ENCODE peak calls at places on chromosomes 6 and 20, in five cellular contexts. U is GM23338, M is MM.1S, T is GM12878, Y is PC-3. E is an unnamed sample. For H3K4me1, the result is how much of the 10 kb centered on the place peaks cover.

GRCh38 chr6:49550413-49551125 is at the start of gene C6orf141:
- DNase-seq in T (no peak), M (peak), U (peak), Y (peak), E (peak)

GRCh38 chr20:22836877-22837276 is 198.2 kb upstream of the SSTR4 start:
- DNase-seq in M (no peak), U (no peak), Y (peak), T (no peak), E (no peak)

GRCh38 chr6:142570221-142570671 is 268.4 kb downstream of the ADGRG6 start:
- DNase-seq in U (no peak), Y (peak), M (no peak), T (no peak), E (no peak)

GRCh38 chr6:107545761-107546160 is 55.8 kb downstream of the SOBP start:
- DNase-seq in Y (peak), U (no peak), M (no peak), T (no peak), E (no peak)

GRCh38 chr20:37364927-37365272 is 19.0 kb downstream of the SRC start:
- DNase-seq in U (no peak), Y (no peak), T (no peak), M (no peak), E (no peak)

GRCh38 chr6:46090115-46091079 is 39.4 kb upstream of the ENPP4 start:
- DNase-seq in M (peak), U (peak), T (peak), Y (peak), E (peak)

GRCh38 chr6:127967708-127968107 is 66.8 kb upstream of the THEMIS start:
- DNase-seq in U (no peak), T (no peak), M (no peak), Y (no peak), E (no peak)

GRCh38 chr20:34582911-34583310 is 24.4 kb downstream of the MAP1LC3A start:
- DNase-seq in U (no peak), T (no peak), Y (no peak), M (no peak), E (no peak)

GRCh38 chr20:59121714-59122376 is 41.8 kb upstream of the ZNF831 start:
- DNase-seq in Y (no peak), T (no peak), U (peak), M (no peak), E (peak)

GRCh38 chr20:52744441-52744840 is 227.7 kb upstream of the TSHZ2 start:
- DNase-seq in Y (no peak), U (no peak), M (no peak), T (no peak), E (no peak)

GRCh38 chr6:37495199-37495913 is 4.3 kb downstream of the CCDC167 start:
- DNase-seq in U (no peak), T (no peak), M (no peak), Y (no peak), E (no peak)

GRCh38 chr6:33053230-33053629 is 20.2 kb downstream of the HLA-DPA1 start:
- DNase-seq in Y (no peak), T (no peak), M (no peak), U (peak), E (no peak)

GRCh38 chr6:134983823-134984222 is 33.9 kb upstream of the ALDH8A1 start:
- DNase-seq in M (no peak), Y (no peak), U (no peak), T (no peak), E (no peak)

GRCh38 chr20:4703281-4703676 is 18.4 kb upstream of the PRND start:
- DNase-seq in U (no peak), M (no peak), T (no peak), Y (no peak), E (no peak)

GRCh38 chr6:100657678-100658330 is 193.1 kb upstream of the SIM1 start:
- DNase-seq in Y (peak), T (no peak), U (no peak), M (peak), E (peak)
- TF ChIP-seq CTCF in Y (peak), T (peak), U (no peak), M (peak), E (peak)

GRCh38 chr20:63546256-63546655 is 1.3 kb downstream of the SRMS start:
- DNase-seq in Y (no peak), T (no peak), U (no peak), M (no peak), E (no peak)
- H3K4me1 ChIP-seq in Y (under half), T (under half), U (under half), M (under half), E (under half)

GRCh38 chr6:165854061-165854862 is 191.2 kb upstream of the PDE10A start:
- DNase-seq in U (peak), Y (no peak), M (no peak), T (no peak), E (no peak)
- TF ChIP-seq EZH2 in U (peak), Y (no peak), M (no peak), T (no peak), E (peak)

GRCh38 chr6:111871725-111872520 is 1.3 kb downstream of the FYN start:
- DNase-seq in U (peak), T (no peak), Y (peak), M (no peak), E (peak)

GRCh38 chr6:111873178-111874029 is at the start of gene FYN:
- DNase-seq in U (peak), Y (peak), M (peak), T (peak), E (peak)

GRCh38 chr6:111875741-111876140 is 2.5 kb upstream of the FYN start:
- DNase-seq in Y (no peak), M (no peak), T (no peak), U (no peak), E (no peak)

GRCh38 chr6:111872521-111873177 is 603 bp downstream of the FYN start:
- DNase-seq in T (no peak), U (no peak), Y (no peak), M (no peak), E (no peak)

DNA sequence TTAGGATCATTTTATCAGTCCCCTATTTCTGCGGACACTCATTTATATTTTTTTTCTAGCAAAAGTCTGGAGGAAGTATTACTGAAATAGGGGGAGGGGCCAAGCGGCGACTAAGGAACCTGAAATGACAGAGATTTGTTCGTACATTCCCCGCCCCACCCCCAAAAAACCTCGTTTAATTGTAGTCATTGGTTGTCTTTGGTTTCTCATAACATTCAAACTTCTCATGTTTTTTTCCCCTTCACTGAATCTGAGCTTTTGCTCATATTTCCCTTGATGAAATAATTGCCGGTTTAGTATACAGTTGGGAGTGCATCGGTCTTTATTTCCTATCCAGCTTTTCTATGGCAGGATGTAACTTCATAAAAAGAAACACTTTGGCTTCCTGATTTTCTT is 776 bp upstream of the FYN start:
- DNase-seq in M (no peak), T (no peak), U (peak), Y (peak), E (peak)
- TF ChIP-seq CTCF in M (no peak), T (no peak), U (no peak), Y (no peak), E (no peak)